ENCODE peak calls at places on chromosomes 7 and 10, in nine cellular contexts. Y is activated CD4-positive, alpha-beta T cell treated with anti-CD3 and anti-CD28 coated beads, Interleukin-2, amount 50 U/mL, for 1 hour; W is neural crest cell; V is activated naive CD4-positive, alpha-beta T cell; Z is AG09319; D is lower lobe of right lung; Q is lower leg skin; J is OCI-M1; L is NCI-H2227 treated with DMSO at 0.1 percent for 48 hours. T is an unnamed sample.

GRCh38 chr7:16740996-16741395 is 12.6 kb upstream of the TSPAN13 start:
- DNase-seq in Y (no peak), W (no peak), V (no peak), Z (no peak), D (no peak), Q (no peak), J (peak; percentile 43), L (no peak), T (no peak)

GRCh38 chr10:123038782-123039631 is 30.2 kb downstream of the ACADSB start:
- DNase-seq in Y (no peak), W (no peak), V (no peak), Z (no peak), D (no peak), Q (no peak), J (no peak), L (no peak), T (peak; percentile 13)

GRCh38 chr7:39069886-39070881 is 92.5 kb downstream of the POU6F2 start:
- DNase-seq in Y (no peak), W (no peak), V (no peak), Z (no peak), D (no peak), Q (no peak), J (peak; percentile 35), L (no peak), T (no peak)

GRCh38 chr10:42990721-42991441 is 86.0 kb upstream of the RET start:
- DNase-seq in Y (no peak), W (no peak), V (no peak), Z (no peak), D (peak; percentile 35), Q (peak; percentile 66), J (no peak), L (no peak), T (no peak)

GRCh38 chr7:70710011-70710480 is 421.9 kb upstream of the GALNT17 start:
- DNase-seq in Y (no peak), W (no peak), V (no peak), Z (no peak), D (no peak), Q (no peak), J (no peak), L (peak; percentile 42), T (peak; percentile 95)

GRCh38 chr10:105149371-105149871 is 508.3 kb downstream of the SORCS3 start:
- DNase-seq in Y (no peak), W (no peak), V (no peak), Z (no peak), D (no peak), Q (no peak), J (no peak), L (no peak), T (no peak)

GRCh38 chr10:126073606-126074005 is 177.2 kb downstream of the FANK1 start:
- DNase-seq in Y (no peak), W (no peak), V (no peak), Z (no peak), D (no peak), Q (no peak), J (no peak), L (no peak), T (no peak)

GRCh38 chr10:75613685-75614587 is 182.5 kb downstream of the LRMDA start:
- DNase-seq in Y (no peak), W (no peak), V (no peak), Z (no peak), D (no peak), Q (no peak), J (peak; percentile 6), L (peak; percentile 6), T (no peak)